ENCODE peak calls at places on chromosomes 13 and 19, in six cellular contexts. Y is amygdala; D is WTC11; H is H54; L is GDM1; S is effector CD4-positive, alpha-beta T cell. A is an unnamed sample.
A peak's percentile ranks its signal among the peaks of the same experiment; 100 is the strongest.

GRCh38 chr13:52010890-52011689 is at the start of gene ATP7B:
- DNase-seq in Y (no peak), D (peak; percentile 62), H (peak; percentile 13), L (no peak), S (peak; percentile 17), A (peak; percentile 63)

GRCh38 chr13:97538193-97538592 is 104.2 kb downstream of the RAP2A start:
- DNase-seq in Y (no peak), D (no peak), H (no peak), L (no peak), S (no peak), A (no peak)

GRCh38 chr13:112703935-112704633 is 14.2 kb downstream of the ATP11A start:
- DNase-seq in Y (no peak), D (peak; percentile 11), H (no peak), L (no peak), S (no peak), A (no peak)

GRCh38 chr19:35495107-35496064 is 5.1 kb upstream of the KRTDAP start:
- DNase-seq in Y (peak; percentile 53), D (peak; percentile 68), H (peak; percentile 93), L (peak; percentile 34), S (peak; percentile 51), A (peak; percentile 80)

GRCh38 chr19:47742636-47743035 is 2.7 kb upstream of the NOP53 start:
- DNase-seq in Y (no peak), D (no peak), H (no peak), L (no peak), S (no peak), A (no peak)

GRCh38 chr19:45403781-45404556 is 900 bp downstream of the PPP1R13L start:
- DNase-seq in Y (no peak), D (peak; percentile 94), H (peak; percentile 42), L (no peak), S (peak; percentile 62), A (peak; percentile 95)

GRCh38 chr13:113817860-113818691 is 45.8 kb downstream of the GAS6 start:
- DNase-seq in Y (no peak), D (no peak), H (no peak), L (no peak), S (no peak), A (no peak)

GRCh38 chr19:628168-628567 is 5.2 kb downstream of the POLRMT start:
- DNase-seq in Y (no peak), D (peak; percentile 80), H (no peak), L (no peak), S (no peak), A (peak; percentile 51)

GRCh38 chr19:8320564-8321066 is 560 bp downstream of the NDUFA7 start:
- DNase-seq in Y (no peak), D (no peak), H (no peak), L (no peak), S (no peak), A (peak; percentile 61)

GRCh38 chr13:99281811-99282263 is 23.7 kb upstream of the GPR18 start:
- DNase-seq in Y (no peak), D (no peak), H (no peak), L (no peak), S (peak; percentile 49), A (no peak)

GRCh38 chr19:33022472-33023116 is 42.1 kb downstream of the RHPN2 start:
- DNase-seq in Y (no peak), D (peak; percentile 76), H (no peak), L (no peak), S (no peak), A (peak; percentile 93)

GRCh38 chr19:42115705-42116104 is 16.5 kb downstream of the POU2F2 start:
- DNase-seq in Y (no peak), D (no peak), H (no peak), L (no peak), S (no peak), A (no peak)